ENCODE peak calls at places on chromosomes 2 and 18, in six cellular contexts. One of them, this sample, is unnamed. For H3K4me1, the result is how much of the 10 kb centered on the place peaks cover.

GRCh38 chr18:79552140-79552631 is 127.4 kb upstream of the CTDP1 start:
- DNase-seq in osteoblast: no peak
- DNase-seq in lung: no peak
- DNase-seq in adrenal gland: no peak
- DNase-seq in Panc1: no peak
- DNase-seq in lower lobe of right lung: no peak
- DNase-seq in this sample: no peak

GRCh38 chr18:75106746-75107145 is 102.2 kb downstream of the PTGR3 start:
- DNase-seq in osteoblast: no peak
- DNase-seq in lung: no peak
- DNase-seq in adrenal gland: no peak
- DNase-seq in Panc1: no peak
- DNase-seq in lower lobe of right lung: no peak
- DNase-seq in this sample: no peak

GRCh38 chr2:234880551-234881211 is 71.1 kb upstream of the SH3BP4 start:
- DNase-seq in osteoblast: peak
- DNase-seq in lung: no peak
- DNase-seq in adrenal gland: peak
- DNase-seq in Panc1: peak
- DNase-seq in lower lobe of right lung: no peak
- DNase-seq in this sample: peak

GRCh38 chr2:634041-634440 is 43.2 kb downstream of the TMEM18 start:
- DNase-seq in osteoblast: no peak
- DNase-seq in lung: peak
- DNase-seq in adrenal gland: no peak
- DNase-seq in Panc1: no peak
- DNase-seq in lower lobe of right lung: no peak
- DNase-seq in this sample: no peak

GRCh38 chr2:6784299-6784698 is 81.4 kb downstream of the CMPK2 start:
- DNase-seq in osteoblast: no peak
- DNase-seq in lung: no peak
- DNase-seq in adrenal gland: no peak
- DNase-seq in Panc1: no peak
- DNase-seq in lower lobe of right lung: no peak
- DNase-seq in this sample: no peak

GRCh38 chr2:163479599-163479998 is 256.2 kb downstream of the FIGN start:
- DNase-seq in osteoblast: no peak
- DNase-seq in lung: no peak
- DNase-seq in adrenal gland: no peak
- DNase-seq in Panc1: no peak
- DNase-seq in lower lobe of right lung: no peak
- DNase-seq in this sample: no peak

GRCh38 chr2:206232287-206233035 is 42.0 kb upstream of the ZDBF2 start:
- DNase-seq in osteoblast: no peak
- DNase-seq in lung: no peak
- DNase-seq in adrenal gland: no peak
- DNase-seq in Panc1: no peak
- DNase-seq in lower lobe of right lung: no peak
- DNase-seq in this sample: no peak

GRCh38 chr2:206996556-206997065 is 57.3 kb downstream of the CPO start:
- DNase-seq in osteoblast: no peak
- DNase-seq in lung: no peak
- DNase-seq in adrenal gland: no peak
- DNase-seq in Panc1: no peak
- DNase-seq in lower lobe of right lung: no peak
- DNase-seq in this sample: no peak

GRCh38 chr2:173964565-173965371 is 405 bp downstream of the SP3 start:
- DNase-seq in osteoblast: peak
- DNase-seq in lung: peak
- DNase-seq in adrenal gland: peak
- DNase-seq in Panc1: no peak
- DNase-seq in lower lobe of right lung: peak
- DNase-seq in this sample: no peak

GRCh38 chr2:1373794-1374193 is 39.5 kb upstream of the TPO start:
- DNase-seq in osteoblast: no peak
- DNase-seq in lung: no peak
- DNase-seq in adrenal gland: no peak
- DNase-seq in Panc1: no peak
- DNase-seq in lower lobe of right lung: no peak
- DNase-seq in this sample: no peak

GRCh38 chr2:30135541-30135940 is 11.3 kb upstream of the YPEL5 start:
- DNase-seq in osteoblast: no peak
- DNase-seq in lung: no peak
- DNase-seq in adrenal gland: no peak
- DNase-seq in Panc1: no peak
- DNase-seq in lower lobe of right lung: no peak
- DNase-seq in this sample: no peak

GRCh38 chr2:130864830-130865229 is 28.1 kb downstream of the ARHGEF4 start:
- DNase-seq in osteoblast: peak
- DNase-seq in lung: peak
- DNase-seq in adrenal gland: no peak
- DNase-seq in Panc1: no peak
- DNase-seq in lower lobe of right lung: no peak
- DNase-seq in this sample: peak

GRCh38 chr2:30332791-30333453 is 101.6 kb downstream of the LBH start:
- DNase-seq in osteoblast: no peak
- DNase-seq in lung: no peak
- DNase-seq in adrenal gland: no peak
- DNase-seq in Panc1: no peak
- DNase-seq in lower lobe of right lung: no peak
- DNase-seq in this sample: no peak

GRCh38 chr2:85409719-85410583 is at the start of gene CAPG:
- DNase-seq in osteoblast: peak
- DNase-seq in lung: peak
- DNase-seq in adrenal gland: peak
- DNase-seq in Panc1: no peak
- DNase-seq in lower lobe of right lung: peak
- DNase-seq in this sample: no peak

GRCh38 chr2:15302154-15302553 is 259.0 kb downstream of the NBAS start:
- DNase-seq in osteoblast: peak
- DNase-seq in lung: no peak
- DNase-seq in adrenal gland: no peak
- DNase-seq in Panc1: no peak
- DNase-seq in lower lobe of right lung: no peak
- DNase-seq in this sample: no peak

GRCh38 chr2:113226462-113226861 is 52.3 kb downstream of the PAX8 start:
- DNase-seq in osteoblast: no peak
- DNase-seq in lung: no peak
- DNase-seq in adrenal gland: no peak
- DNase-seq in Panc1: no peak
- DNase-seq in lower lobe of right lung: no peak
- DNase-seq in this sample: no peak

GRCh38 chr2:217947341-217948316 is 55.2 kb downstream of the TNS1 start:
- DNase-seq in osteoblast: peak
- DNase-seq in lung: no peak
- DNase-seq in adrenal gland: no peak
- DNase-seq in Panc1: no peak
- DNase-seq in lower lobe of right lung: peak
- DNase-seq in this sample: no peak

GRCh38 chr2:241315879-241316700 is at the start of gene SEPTIN2:
- DNase-seq in osteoblast: no peak
- DNase-seq in lung: peak
- DNase-seq in adrenal gland: peak
- DNase-seq in Panc1: no peak
- DNase-seq in lower lobe of right lung: peak
- DNase-seq in this sample: no peak

GRCh38 chr2:241312082-241312481 is 3.4 kb downstream of the HDLBP start:
- DNase-seq in osteoblast: no peak
- DNase-seq in lung: no peak
- DNase-seq in adrenal gland: no peak
- DNase-seq in Panc1: no peak
- DNase-seq in lower lobe of right lung: no peak
- DNase-seq in this sample: peak

GRCh38 chr2:241315183-241315878 is at the start of gene HDLBP:
- DNase-seq in osteoblast: peak
- DNase-seq in lung: peak
- DNase-seq in adrenal gland: peak
- DNase-seq in Panc1: peak
- DNase-seq in lower lobe of right lung: peak
- DNase-seq in this sample: peak

GRCh38 chr2:241314933-241315182 is 614 bp downstream of the HDLBP start:
- DNase-seq in osteoblast: no peak
- DNase-seq in lung: no peak
- DNase-seq in adrenal gland: no peak
- DNase-seq in Panc1: no peak
- DNase-seq in lower lobe of right lung: no peak
- DNase-seq in this sample: no peak

GRCh38 chr2:241314181-241314932 is 1.1 kb downstream of the HDLBP start:
- DNase-seq in osteoblast: peak
- DNase-seq in lung: no peak
- DNase-seq in adrenal gland: no peak
- DNase-seq in Panc1: no peak
- DNase-seq in lower lobe of right lung: no peak
- DNase-seq in this sample: no peak
- H3K4me1 ChIP-seq in osteoblast: under half
- H3K4me1 ChIP-seq in lung: under half
- H3K4me1 ChIP-seq in adrenal gland: under half
- H3K4me1 ChIP-seq in Panc1: half or more
- H3K4me1 ChIP-seq in lower lobe of right lung: half or more
- H3K4me1 ChIP-seq in this sample: half or more

GRCh38 chr2:201150454-201151020 is 32.4 kb upstream of the CASP10 start:
- DNase-seq in osteoblast: no peak
- DNase-seq in lung: no peak
- DNase-seq in adrenal gland: peak
- DNase-seq in Panc1: no peak
- DNase-seq in lower lobe of right lung: no peak
- DNase-seq in this sample: no peak

GRCh38 chr2:201149064-201149820 is 33.3 kb downstream of the CFLAR start:
- DNase-seq in osteoblast: peak
- DNase-seq in lung: no peak
- DNase-seq in adrenal gland: no peak
- DNase-seq in Panc1: no peak
- DNase-seq in lower lobe of right lung: no peak
- DNase-seq in this sample: no peak

GRCh38 chr2:201151127-201152074 is 31.5 kb upstream of the CASP10 start:
- DNase-seq in osteoblast: no peak
- DNase-seq in lung: no peak
- DNase-seq in adrenal gland: peak
- DNase-seq in Panc1: peak
- DNase-seq in lower lobe of right lung: no peak
- DNase-seq in this sample: peak

GRCh38 chr2:201144101-201145051 is 28.4 kb downstream of the CFLAR start:
- DNase-seq in osteoblast: no peak
- DNase-seq in lung: no peak
- DNase-seq in adrenal gland: no peak
- DNase-seq in Panc1: no peak
- DNase-seq in lower lobe of right lung: no peak
- DNase-seq in this sample: no peak

GRCh38 chr2:201148434-201148833 is 32.5 kb downstream of the CFLAR start:
- DNase-seq in osteoblast: no peak
- DNase-seq in lung: no peak
- DNase-seq in adrenal gland: no peak
- DNase-seq in Panc1: no peak
- DNase-seq in lower lobe of right lung: no peak
- DNase-seq in this sample: no peak
- H3K4me1 ChIP-seq in osteoblast: under half
- H3K4me1 ChIP-seq in lung: under half
- H3K4me1 ChIP-seq in adrenal gland: under half
- H3K4me1 ChIP-seq in Panc1: under half
- H3K4me1 ChIP-seq in lower lobe of right lung: half or more
- H3K4me1 ChIP-seq in this sample: under half

DNA sequence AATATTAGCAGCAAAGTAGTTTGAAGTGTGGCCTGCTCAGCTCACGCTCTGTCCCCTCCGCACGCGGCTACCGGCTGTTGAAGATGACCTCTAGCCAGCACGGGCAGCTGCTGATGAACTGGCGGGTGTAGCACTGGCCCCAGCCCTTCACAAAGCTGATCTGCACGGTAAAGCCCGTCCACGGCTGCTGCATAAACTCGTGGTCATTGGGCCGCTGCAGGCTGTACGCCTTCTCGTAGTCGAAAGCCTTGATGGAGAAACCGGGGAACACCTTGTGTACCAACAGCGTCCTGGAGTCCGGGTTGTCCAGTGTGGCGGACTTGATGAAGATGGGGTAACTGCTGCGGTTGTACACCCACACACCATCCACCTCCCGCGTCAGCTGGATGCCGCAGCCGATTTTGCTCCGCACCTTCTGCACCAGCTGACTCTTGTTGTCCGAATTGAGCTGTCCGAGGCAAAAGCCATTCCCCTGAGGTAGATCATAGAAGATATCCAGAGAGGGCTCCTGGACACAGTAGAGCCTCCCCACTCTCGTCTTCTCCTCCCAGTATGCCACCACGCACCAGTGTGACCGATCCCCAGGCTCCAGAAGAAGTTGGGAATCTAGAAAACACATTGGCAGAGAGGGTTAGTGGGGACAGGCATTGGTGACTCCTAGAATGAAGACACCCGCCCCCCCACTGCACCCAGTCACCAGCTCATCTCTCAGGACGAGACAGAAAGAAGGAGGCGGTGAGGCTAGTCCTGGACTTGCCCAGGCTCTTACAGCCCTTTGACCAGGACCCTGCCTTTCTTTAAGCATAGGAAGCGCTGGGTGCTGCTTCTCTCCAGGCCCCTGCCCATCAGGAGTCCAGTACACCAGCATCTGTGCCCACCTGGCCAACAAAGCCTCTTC is 29.2 kb downstream of the SMAD7 start:
- DNase-seq in osteoblast: peak
- DNase-seq in lung: no peak
- DNase-seq in adrenal gland: no peak
- DNase-seq in Panc1: no peak
- DNase-seq in lower lobe of right lung: no peak
- DNase-seq in this sample: no peak
- H3K4me1 ChIP-seq in osteoblast: half or more
- H3K4me1 ChIP-seq in lung: under half
- H3K4me1 ChIP-seq in adrenal gland: under half
- H3K4me1 ChIP-seq in Panc1: half or more
- H3K4me1 ChIP-seq in lower lobe of right lung: half or more
- H3K4me1 ChIP-seq in this sample: under half

GRCh38 chr2:43225788-43226557 is 433 bp downstream of the ZFP36L2 start:
- DNase-seq in osteoblast: peak
- DNase-seq in lung: peak
- DNase-seq in adrenal gland: no peak
- DNase-seq in Panc1: no peak
- DNase-seq in lower lobe of right lung: peak
- DNase-seq in this sample: no peak

GRCh38 chr2:43225093-43225787 is 1.2 kb downstream of the ZFP36L2 start:
- DNase-seq in osteoblast: peak
- DNase-seq in lung: peak
- DNase-seq in adrenal gland: peak
- DNase-seq in Panc1: no peak
- DNase-seq in lower lobe of right lung: peak
- DNase-seq in this sample: no peak

GRCh38 chr2:43227830-43228280 is 1.4 kb upstream of the ZFP36L2 start:
- DNase-seq in osteoblast: no peak
- DNase-seq in lung: no peak
- DNase-seq in adrenal gland: no peak
- DNase-seq in Panc1: no peak
- DNase-seq in lower lobe of right lung: no peak
- DNase-seq in this sample: no peak

GRCh38 chr2:43226955-43227829 is 786 bp upstream of the ZFP36L2 start:
- DNase-seq in osteoblast: peak
- DNase-seq in lung: peak
- DNase-seq in adrenal gland: peak
- DNase-seq in Panc1: no peak
- DNase-seq in lower lobe of right lung: peak
- DNase-seq in this sample: no peak

GRCh38 chr2:43226558-43226954 is at the start of gene ZFP36L2:
- DNase-seq in osteoblast: peak
- DNase-seq in lung: peak
- DNase-seq in adrenal gland: peak
- DNase-seq in Panc1: no peak
- DNase-seq in lower lobe of right lung: peak
- DNase-seq in this sample: no peak
- H3K4me1 ChIP-seq in osteoblast: under half
- H3K4me1 ChIP-seq in lung: under half
- H3K4me1 ChIP-seq in adrenal gland: under half
- H3K4me1 ChIP-seq in Panc1: under half
- H3K4me1 ChIP-seq in lower lobe of right lung: under half
- H3K4me1 ChIP-seq in this sample: under half